ENCODE peak calls at places on chromosomes 7 and 10, in five cellular contexts. One of them, this sample, is unnamed.

GRCh38 chr10:108469940-108470339 is 1305.4 kb upstream of the SORCS1 start:
- DNase-seq in HCT116: no peak
- DNase-seq in HL-60: peak
- DNase-seq in K562: no peak
- DNase-seq in HepG2: no peak
- DNase-seq in this sample: no peak

GRCh38 chr7:72408966-72409637 is 3.0 kb downstream of the CALN1 start:
- DNase-seq in HL-60: no peak
- DNase-seq in HepG2: no peak
- DNase-seq in HCT116: no peak
- DNase-seq in K562: no peak
- DNase-seq in this sample: no peak

GRCh38 chr7:78514653-78515052 is 716.1 kb downstream of the PHTF2 start:
- DNase-seq in HL-60: no peak
- DNase-seq in HCT116: no peak
- DNase-seq in HepG2: no peak
- DNase-seq in K562: no peak
- DNase-seq in this sample: no peak

GRCh38 chr7:124071843-124072242 is 39.0 kb upstream of the TMEM229A start:
- DNase-seq in K562: no peak
- DNase-seq in HCT116: no peak
- DNase-seq in HL-60: no peak
- DNase-seq in HepG2: no peak
- DNase-seq in this sample: no peak

GRCh38 chr7:80204919-80205318 is 70.3 kb downstream of the GNAI1 start:
- DNase-seq in K562: no peak
- DNase-seq in HCT116: no peak
- DNase-seq in HL-60: no peak
- DNase-seq in HepG2: no peak
- DNase-seq in this sample: no peak

GRCh38 chr7:155191901-155192478 is 105.7 kb upstream of the INSIG1 start:
- DNase-seq in HL-60: no peak
- DNase-seq in HepG2: no peak
- DNase-seq in HCT116: no peak
- DNase-seq in K562: no peak
- DNase-seq in this sample: no peak

GRCh38 chr7:94087664-94088352 is 83.7 kb upstream of the BET1 start:
- DNase-seq in HepG2: peak
- DNase-seq in HL-60: peak
- DNase-seq in HCT116: peak
- DNase-seq in K562: peak
- DNase-seq in this sample: peak

GRCh38 chr7:98981701-98982100 is 103.4 kb downstream of the TRRAP start:
- DNase-seq in K562: no peak
- DNase-seq in HCT116: no peak
- DNase-seq in HL-60: no peak
- DNase-seq in HepG2: no peak
- DNase-seq in this sample: no peak

GRCh38 chr10:31745612-31746376 is 182.8 kb downstream of the ARHGAP12 start:
- DNase-seq in HepG2: peak
- DNase-seq in HL-60: no peak
- DNase-seq in HCT116: peak
- DNase-seq in K562: no peak
- DNase-seq in this sample: peak
- TF ChIP-seq POLR2AphosphoS5 in HepG2: no peak
- TF ChIP-seq POLR2AphosphoS5 in HL-60: no peak
- TF ChIP-seq POLR2AphosphoS5 in HCT116: no peak
- TF ChIP-seq POLR2AphosphoS5 in K562: no peak
- TF ChIP-seq POLR2AphosphoS5 in this sample: no peak

GRCh38 chr10:114491933-114492332 is 87.6 kb upstream of the AFAP1L2 start:
- DNase-seq in HepG2: no peak
- DNase-seq in HCT116: no peak
- DNase-seq in K562: no peak
- DNase-seq in HL-60: no peak
- DNase-seq in this sample: no peak
- TF ChIP-seq REST in HepG2: no peak
- TF ChIP-seq REST in HCT116: no peak
- TF ChIP-seq REST in K562: no peak
- TF ChIP-seq REST in HL-60: no peak
- TF ChIP-seq REST in this sample: no peak

DNA sequence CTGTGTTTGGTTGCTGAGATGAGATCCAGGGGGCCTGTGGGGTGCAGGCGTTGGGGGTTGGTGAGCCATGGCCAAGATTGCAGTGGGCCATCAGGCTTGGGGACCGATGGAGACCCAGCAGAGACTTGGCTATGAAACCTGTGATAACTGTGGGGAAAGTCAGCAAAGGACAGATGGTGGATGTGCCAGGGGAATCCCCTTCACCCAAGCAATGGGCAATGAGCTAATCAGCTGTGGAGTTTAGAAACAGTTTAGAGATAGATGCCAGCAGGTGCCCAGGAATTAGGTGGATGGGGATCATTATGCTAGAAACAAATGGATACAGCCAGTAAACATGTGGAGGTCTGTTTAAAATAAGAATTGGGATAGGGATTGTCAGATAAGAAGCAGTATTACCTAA is 151.4 kb upstream of the FERD3L start:
- DNase-seq in HepG2: no peak
- DNase-seq in HCT116: no peak
- DNase-seq in K562: no peak
- DNase-seq in HL-60: no peak
- DNase-seq in this sample: no peak
- TF ChIP-seq POLR2AphosphoS5 in HepG2: no peak
- TF ChIP-seq POLR2AphosphoS5 in HCT116: no peak
- TF ChIP-seq POLR2AphosphoS5 in K562: no peak
- TF ChIP-seq POLR2AphosphoS5 in HL-60: no peak
- TF ChIP-seq POLR2AphosphoS5 in this sample: no peak

DNA sequence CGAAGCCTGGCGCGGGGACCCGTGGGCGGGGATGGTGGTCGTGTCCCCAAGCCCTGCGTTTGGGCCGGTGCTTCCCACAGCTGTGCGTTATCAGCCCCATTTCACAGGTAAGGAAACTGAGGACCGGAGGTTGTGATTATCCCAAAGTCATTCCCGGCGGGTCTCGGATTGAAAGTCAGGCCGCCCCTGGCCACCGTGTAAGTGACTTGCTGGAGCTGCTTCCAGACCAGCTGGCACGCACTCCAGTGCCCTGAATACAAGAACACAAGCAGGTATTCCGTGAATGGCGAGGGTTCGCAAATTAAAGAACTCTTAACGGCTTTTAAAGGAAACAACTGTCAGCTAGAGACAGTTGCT is 675 bp upstream of the ATE1 start:
- DNase-seq in HL-60: no peak
- DNase-seq in K562: no peak
- DNase-seq in HepG2: no peak
- DNase-seq in HCT116: no peak
- DNase-seq in this sample: no peak
- TF ChIP-seq REST in HL-60: no peak
- TF ChIP-seq REST in K562: no peak
- TF ChIP-seq REST in HepG2: no peak
- TF ChIP-seq REST in HCT116: no peak
- TF ChIP-seq REST in this sample: no peak

DNA sequence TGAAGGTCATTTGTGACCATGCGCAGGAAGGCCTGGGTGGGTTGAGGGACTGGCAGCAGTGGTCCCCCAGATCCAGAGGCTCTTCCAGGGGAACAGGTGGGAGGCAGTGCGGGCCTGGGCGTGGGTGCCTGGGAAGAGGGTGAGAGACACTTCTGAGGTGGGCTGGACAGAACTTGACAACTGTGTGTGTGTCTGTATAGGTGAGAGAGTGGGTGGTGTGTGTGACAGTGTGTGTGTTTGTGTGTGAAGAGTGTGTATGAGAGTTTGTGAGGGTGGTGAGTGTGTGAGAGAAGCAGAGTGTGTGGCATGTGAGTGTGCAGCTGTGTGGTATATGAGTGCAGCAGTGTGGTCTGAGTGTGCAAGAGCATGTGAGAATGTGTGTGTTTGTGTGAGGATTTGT is 87.7 kb downstream of the TMEM178B start:
- DNase-seq in HL-60: no peak
- DNase-seq in HCT116: no peak
- DNase-seq in K562: no peak
- DNase-seq in HepG2: no peak
- DNase-seq in this sample: no peak
- TF ChIP-seq POLR2AphosphoS5 in HL-60: no peak
- TF ChIP-seq POLR2AphosphoS5 in HCT116: no peak
- TF ChIP-seq POLR2AphosphoS5 in K562: no peak
- TF ChIP-seq POLR2AphosphoS5 in HepG2: no peak
- TF ChIP-seq POLR2AphosphoS5 in this sample: no peak

GRCh38 chr10:97318772-97319651 is at the start of gene FRAT1:
- DNase-seq in K562: peak
- DNase-seq in HepG2: peak
- DNase-seq in HL-60: peak
- DNase-seq in HCT116: peak
- DNase-seq in this sample: peak

GRCh38 chr10:97320480-97321031 is 1.5 kb downstream of the FRAT1 start:
- DNase-seq in HepG2: no peak
- DNase-seq in HCT116: no peak
- DNase-seq in K562: no peak
- DNase-seq in HL-60: no peak
- DNase-seq in this sample: no peak

GRCh38 chr10:97321032-97321806 is 2.1 kb downstream of the FRAT1 start:
- DNase-seq in HL-60: no peak
- DNase-seq in HepG2: no peak
- DNase-seq in K562: no peak
- DNase-seq in HCT116: no peak
- DNase-seq in this sample: no peak

GRCh38 chr10:97321807-97322195 is 2.7 kb downstream of the FRAT1 start:
- DNase-seq in HepG2: no peak
- DNase-seq in HCT116: no peak
- DNase-seq in K562: no peak
- DNase-seq in HL-60: no peak
- DNase-seq in this sample: no peak

GRCh38 chr10:97319671-97320479 is 804 bp downstream of the FRAT1 start:
- DNase-seq in HCT116: no peak
- DNase-seq in HepG2: peak
- DNase-seq in HL-60: no peak
- DNase-seq in K562: peak
- DNase-seq in this sample: no peak
- TF ChIP-seq REST in HCT116: no peak
- TF ChIP-seq REST in HepG2: no peak
- TF ChIP-seq REST in HL-60: no peak
- TF ChIP-seq REST in K562: no peak
- TF ChIP-seq REST in this sample: no peak

DNA sequence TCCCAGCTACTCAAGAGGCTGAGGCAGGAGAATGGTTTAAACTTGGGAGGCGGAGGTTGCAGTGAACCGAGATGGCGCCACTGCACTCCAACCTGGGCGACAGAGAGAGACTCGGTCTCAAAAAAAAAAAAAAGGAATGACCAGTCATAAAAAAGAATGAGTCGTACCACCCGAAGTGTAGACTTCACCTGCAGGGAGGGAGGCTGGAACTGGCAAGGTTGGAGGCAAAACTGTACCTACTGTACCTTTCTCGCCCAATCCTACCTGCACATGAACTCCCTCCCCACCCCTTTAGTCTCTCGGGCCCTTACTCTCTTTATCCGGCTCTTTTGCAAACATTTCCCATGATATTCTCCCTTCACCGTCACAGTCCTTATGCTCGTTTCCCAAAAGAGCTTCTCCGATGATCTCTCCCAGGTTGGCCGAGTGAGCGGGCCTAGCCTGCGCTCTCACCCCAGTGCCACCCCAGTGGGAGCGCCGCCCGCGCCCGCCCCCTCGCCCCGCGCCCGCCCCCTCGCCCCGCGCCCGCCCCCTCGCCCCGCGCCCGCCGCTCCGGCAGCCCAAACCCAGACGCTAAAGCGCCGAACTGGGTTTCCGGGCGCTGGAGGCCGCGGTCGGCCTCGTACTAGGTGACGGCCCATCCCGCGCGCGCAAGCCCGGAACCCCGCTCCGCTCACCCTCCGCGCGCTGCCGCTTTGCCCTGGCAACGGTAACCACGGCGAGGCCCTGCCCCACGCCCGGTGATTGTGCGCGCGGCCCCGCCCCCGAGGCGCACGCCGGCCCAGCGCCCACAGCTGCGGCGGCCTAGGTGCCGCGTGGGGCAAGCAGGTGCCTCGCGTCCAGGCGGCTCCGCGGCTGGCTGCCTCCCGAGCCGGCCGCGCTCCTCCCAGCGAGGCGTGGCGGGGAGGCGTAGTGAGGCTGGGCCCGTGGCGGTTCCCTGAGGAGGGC is at the start of gene SMKR1:
- DNase-seq in HepG2: no peak
- DNase-seq in K562: peak
- DNase-seq in HCT116: peak
- DNase-seq in HL-60: peak
- DNase-seq in this sample: no peak
- TF ChIP-seq POLR2AphosphoS5 in HepG2: no peak
- TF ChIP-seq POLR2AphosphoS5 in K562: no peak
- TF ChIP-seq POLR2AphosphoS5 in HCT116: peak
- TF ChIP-seq POLR2AphosphoS5 in HL-60: no peak
- TF ChIP-seq POLR2AphosphoS5 in this sample: no peak

GRCh38 chr7:17131983-17132655 is 166.3 kb upstream of the AHR start:
- DNase-seq in K562: no peak
- DNase-seq in HCT116: no peak
- DNase-seq in HepG2: peak
- DNase-seq in HL-60: no peak
- DNase-seq in this sample: no peak

GRCh38 chr7:17131060-17131345 is 167.4 kb upstream of the AHR start:
- DNase-seq in HCT116: no peak
- DNase-seq in HL-60: no peak
- DNase-seq in K562: no peak
- DNase-seq in HepG2: peak
- DNase-seq in this sample: no peak

GRCh38 chr7:17129218-17129617 is 169.2 kb upstream of the AHR start:
- DNase-seq in HepG2: no peak
- DNase-seq in HCT116: no peak
- DNase-seq in K562: no peak
- DNase-seq in HL-60: no peak
- DNase-seq in this sample: no peak

GRCh38 chr7:17132726-17133125 is 165.7 kb upstream of the AHR start:
- DNase-seq in HCT116: no peak
- DNase-seq in HepG2: no peak
- DNase-seq in K562: no peak
- DNase-seq in HL-60: no peak
- DNase-seq in this sample: no peak

GRCh38 chr7:17130281-17131059 is 168.0 kb upstream of the AHR start:
- DNase-seq in HCT116: peak
- DNase-seq in K562: no peak
- DNase-seq in HepG2: peak
- DNase-seq in HL-60: no peak
- DNase-seq in this sample: peak
- TF ChIP-seq REST in HCT116: no peak
- TF ChIP-seq REST in K562: no peak
- TF ChIP-seq REST in HepG2: no peak
- TF ChIP-seq REST in HL-60: no peak
- TF ChIP-seq REST in this sample: no peak